ENCODE peak calls at places on chromosomes 2 and 18, in seven cellular contexts. W is upper lobe of right lung, H is PC-9, X is breast epithelium, I is GM23338, T is AG09309, G is left ventricle myocardium inferior. M is an unnamed sample.

GRCh38 chr18:10689231-10689953 is 163.6 kb downstream of the NAPG start:
- DNase-seq in H (no peak), W (no peak), X (no peak), G (no peak), T (peak; percentile 4), I (no peak), M (no peak)

GRCh38 chr2:162716122-162716521 is 122.4 kb downstream of the KCNH7 start:
- DNase-seq in G (no peak), W (no peak), T (no peak), X (no peak), H (no peak), I (no peak), M (no peak)

GRCh38 chr2:85794491-85795121 is 40.8 kb downstream of the ATOH8 start:
- DNase-seq in I (no peak), W (peak; percentile 61), T (no peak), H (no peak), G (no peak), X (no peak), M (no peak)

GRCh38 chr2:68828887-68829708 is 42.1 kb downstream of the BMP10 start:
- DNase-seq in I (peak; percentile 30), H (peak; percentile 79), X (peak; percentile 90), G (peak; percentile 94), T (peak; percentile 94), W (peak; percentile 97), M (peak; percentile 87)

GRCh38 chr18:2410688-2411087 is 160.6 kb downstream of the METTL4 start:
- DNase-seq in H (peak; percentile 35), W (no peak), T (no peak), X (no peak), I (no peak), G (no peak), M (peak; percentile 86)

GRCh38 chr2:171180229-171180937 is 19.7 kb upstream of the TLK1 start:
- DNase-seq in I (no peak), T (no peak), H (no peak), G (no peak), W (no peak), X (no peak), M (no peak)

GRCh38 chr2:211690736-211691135 is 847.9 kb downstream of the ERBB4 start:
- DNase-seq in G (no peak), T (no peak), W (no peak), H (no peak), I (peak; percentile 3), X (no peak), M (no peak)

GRCh38 chr2:71923143-71923525 is 224.5 kb downstream of the CYP26B1 start:
- DNase-seq in H (no peak), X (no peak), I (no peak), T (peak; percentile 63), G (no peak), W (no peak), M (no peak)

GRCh38 chr2:75523313-75524275 is 37.1 kb downstream of the EVA1A start:
- DNase-seq in I (no peak), X (no peak), W (no peak), H (peak; percentile 52), G (no peak), T (no peak), M (peak; percentile 65)

GRCh38 chr2:84038866-84039265 is 420.2 kb downstream of the SUCLG1 start:
- DNase-seq in G (no peak), I (no peak), X (no peak), W (no peak), T (no peak), H (no peak), M (peak; percentile 94)

GRCh38 chr18:79507546-79508480 is 112.1 kb downstream of the NFATC1 start:
- DNase-seq in T (no peak), W (peak; percentile 84), G (peak; percentile 86), I (no peak), H (peak; percentile 24), X (peak; percentile 70), M (no peak)

GRCh38 chr2:46101557-46102220 is 195.5 kb upstream of the EPAS1 start:
- DNase-seq in T (no peak), W (no peak), G (no peak), X (no peak), I (no peak), H (no peak), M (no peak)

GRCh38 chr2:126634273-126634861 is 21.6 kb upstream of the GYPC start:
- DNase-seq in X (no peak), W (no peak), H (peak; percentile 10), T (no peak), I (peak; percentile 63), G (no peak), M (no peak)

DNA sequence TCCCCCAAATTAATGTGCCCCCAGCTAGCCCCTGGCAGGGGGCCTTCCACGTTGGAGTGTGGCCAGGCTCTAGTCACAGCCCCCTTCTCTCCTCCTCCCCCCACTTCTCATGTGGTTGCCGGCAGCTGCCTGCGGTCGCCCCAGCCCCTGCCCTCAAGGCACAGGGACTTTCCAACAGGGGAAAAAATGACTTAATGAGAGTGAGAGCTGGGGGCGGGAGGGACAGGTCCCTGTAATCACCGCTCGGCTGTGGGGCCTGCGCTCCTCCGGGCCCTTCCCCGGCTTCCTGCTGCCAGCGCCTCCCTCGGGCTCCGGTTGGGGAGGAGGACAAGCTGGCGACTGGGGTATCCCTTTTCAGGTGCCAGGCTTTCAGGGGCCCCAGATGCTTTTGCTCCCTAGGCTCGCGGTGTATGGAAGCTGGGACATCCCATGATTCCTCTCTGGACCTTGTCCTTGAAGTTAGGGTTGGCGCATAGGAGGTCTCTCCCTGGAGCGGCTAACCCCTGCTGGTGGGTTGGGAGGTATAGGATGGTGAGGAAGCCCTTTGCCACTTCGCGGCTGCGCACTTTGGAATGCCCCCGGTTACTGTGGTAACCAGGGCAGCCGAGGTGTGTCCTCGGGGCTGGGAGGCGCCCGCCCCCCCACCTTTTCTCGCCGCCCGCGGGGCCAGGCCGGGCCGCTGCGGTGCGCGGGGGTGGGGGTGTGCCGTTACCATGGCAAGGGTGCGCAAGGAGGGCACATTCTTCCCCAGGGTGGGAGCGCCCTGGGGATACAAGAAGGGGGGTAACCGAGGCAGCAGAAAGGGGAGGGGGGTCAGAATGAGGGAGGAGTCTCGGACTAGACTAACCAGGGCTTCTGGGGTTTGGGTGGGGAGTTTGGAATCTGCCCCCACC is 16.1 kb downstream of the WNT10A start:
- DNase-seq in T (no peak), X (no peak), G (no peak), I (peak; percentile 71), H (peak; percentile 92), W (no peak), M (no peak)
- H3K4me3 ChIP-seq in T (no peak overlapping the region), X (peak overlapping the region; percentile 56), G (no peak overlapping the region), I (peak overlapping the region; percentile 51), H (peak overlapping the region; percentile 59), W (no peak overlapping the region), M (peak overlapping the region; percentile 15)

GRCh38 chr2:38509322-38509946 is 93.3 kb downstream of the HNRNPLL start:
- DNase-seq in G (no peak), I (no peak), T (peak; percentile 34), H (no peak), X (no peak), W (no peak), M (peak; percentile 91)

GRCh38 chr2:38507712-38508111 is 95.0 kb downstream of the HNRNPLL start:
- DNase-seq in X (no peak), H (no peak), I (no peak), W (no peak), T (no peak), G (no peak), M (no peak)

GRCh38 chr2:38505779-38506178 is 96.9 kb downstream of the HNRNPLL start:
- DNase-seq in H (no peak), I (no peak), T (peak; percentile 78), G (peak; percentile 32), W (no peak), X (peak; percentile 76), M (no peak)

GRCh38 chr2:38509947-38510326 is 92.8 kb downstream of the HNRNPLL start:
- DNase-seq in T (no peak), X (no peak), I (no peak), H (no peak), G (no peak), W (no peak), M (no peak)

GRCh38 chr2:38508311-38509039 is 94.3 kb downstream of the HNRNPLL start:
- DNase-seq in X (peak; percentile 87), T (no peak), I (peak; percentile 97), H (peak; percentile 69), W (peak; percentile 82), G (peak; percentile 87), M (peak; percentile 59)
- TF ChIP-seq CTCF in X (no peak), T (peak; percentile 25), I (peak; percentile 95), H (peak; percentile 79), W (peak; percentile 54), G (peak; percentile 52), M (peak; percentile 41)

DNA sequence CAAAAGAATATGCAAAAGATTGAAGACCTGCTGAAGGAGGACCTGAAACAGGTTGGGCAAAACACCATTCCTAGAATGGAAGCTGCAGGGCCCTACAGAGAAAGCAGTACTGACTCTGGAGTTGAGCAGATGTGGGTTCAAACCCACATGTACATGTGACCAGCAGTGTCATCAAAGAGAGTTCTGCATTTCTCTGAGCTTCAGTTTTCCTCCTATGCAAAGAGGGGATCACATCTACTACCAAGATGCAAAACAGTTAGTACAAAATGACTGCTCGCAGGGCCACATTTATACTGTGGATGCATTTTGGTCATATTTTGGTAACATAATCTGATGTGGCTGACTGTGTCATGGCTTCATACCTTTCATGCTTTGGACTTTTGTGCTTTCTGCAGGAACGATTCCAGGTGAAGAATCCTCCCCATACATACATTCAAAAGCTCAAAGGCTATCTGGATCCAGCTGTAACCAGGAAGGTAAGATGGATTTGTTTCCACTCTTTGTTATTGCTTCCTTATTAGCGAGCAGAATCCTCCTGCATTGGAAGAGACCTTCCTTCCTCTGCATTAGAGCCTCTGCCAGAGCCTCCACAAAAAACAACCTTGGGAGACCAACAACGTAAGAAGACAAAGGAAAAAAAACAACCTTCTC is 174.8 kb downstream of the PRPF40A start:
- DNase-seq in G (no peak), T (no peak), I (no peak), W (no peak), H (no peak), X (no peak), M (no peak)
- H3K4me3 ChIP-seq in G (no peak overlapping the region), T (no peak overlapping the region), I (no peak overlapping the region), W (no peak overlapping the region), H (peak overlapping the region; percentile 10), X (no peak overlapping the region), M (no peak overlapping the region)

GRCh38 chr2:217789003-217789735 is 213.6 kb downstream of the TNS1 start:
- DNase-seq in X (peak; percentile 67), I (peak; percentile 85), G (peak; percentile 82), H (peak; percentile 72), T (no peak), W (peak; percentile 88), M (no peak)

GRCh38 chr2:217788669-217789002 is 214.2 kb downstream of the TNS1 start:
- DNase-seq in I (no peak), H (no peak), X (no peak), T (no peak), G (no peak), W (no peak), M (no peak)

GRCh38 chr2:217790681-217791392 is 212.0 kb downstream of the TNS1 start:
- DNase-seq in W (no peak), G (no peak), T (no peak), X (no peak), H (no peak), I (no peak), M (no peak)

GRCh38 chr2:217789736-217790181 is 213.0 kb downstream of the TNS1 start:
- DNase-seq in G (no peak), W (no peak), X (no peak), T (no peak), H (no peak), I (peak; percentile 30), M (no peak)

DNA sequence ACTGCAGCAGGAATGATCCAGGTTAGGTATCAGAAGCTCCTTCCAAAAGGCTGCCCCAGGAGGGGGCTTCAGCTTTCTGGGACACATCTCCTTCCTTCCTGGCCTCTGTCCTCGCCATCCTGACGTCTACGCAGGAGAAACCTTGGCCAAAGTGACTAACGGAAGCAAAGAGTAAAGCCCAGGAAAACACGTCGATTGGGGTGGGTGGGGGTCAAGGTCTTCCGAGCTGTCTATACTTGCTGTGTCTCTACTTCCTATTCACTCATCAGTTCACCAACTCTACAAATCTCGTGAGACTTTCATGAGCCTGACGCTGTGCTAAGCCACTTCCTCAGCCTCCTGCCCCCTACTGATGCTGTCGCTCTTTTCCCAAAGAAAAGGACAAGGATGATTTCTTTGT is 212.6 kb downstream of the TNS1 start:
- DNase-seq in X (no peak), W (no peak), I (peak; percentile 41), G (no peak), H (no peak), T (no peak), M (no peak)
- TF ChIP-seq CTCF in X (no peak), W (no peak), I (peak; percentile 7), G (no peak), H (no peak), T (no peak), M (no peak)

M was measured in retinal pigment epithelial cell.